ENCODE peak calls at places on chromosomes 4 and X, in ten cellular contexts. One of them, this sample, is unnamed.
A peak's percentile ranks its signal among the peaks of the same experiment; 100 is the strongest.

GRCh38 chr4:17497890-17498523 is 13.9 kb downstream of the QDPR start:
- DNase-seq in choroid plexus epithelial cell: peak; percentile 48
- DNase-seq in iris pigment epithelial cell: peak; percentile 35
- DNase-seq in naive B cell: no peak
- DNase-seq in IMR-90: peak; percentile 13
- DNase-seq in natural killer cell: no peak
- DNase-seq in amniotic stem cell: no peak
- DNase-seq in left lung: no peak
- DNase-seq in mucosa of gallbladder: no peak
- DNase-seq in CD8-positive, alpha-beta memory T cell: no peak
- DNase-seq in this sample: no peak

GRCh38 chr4:2867758-2868491 is 24.3 kb downstream of the ADD1 start:
- DNase-seq in choroid plexus epithelial cell: peak; percentile 56
- DNase-seq in iris pigment epithelial cell: peak; percentile 54
- DNase-seq in naive B cell: no peak
- DNase-seq in IMR-90: peak; percentile 47
- DNase-seq in natural killer cell: no peak
- DNase-seq in amniotic stem cell: no peak
- DNase-seq in left lung: no peak
- DNase-seq in mucosa of gallbladder: peak; percentile 47
- DNase-seq in CD8-positive, alpha-beta memory T cell: no peak
- DNase-seq in this sample: no peak

GRCh38 chrX:48472851-48473717 is 2.9 kb upstream of the FTSJ1 start:
- DNase-seq in choroid plexus epithelial cell: peak; percentile 23
- DNase-seq in iris pigment epithelial cell: no peak
- DNase-seq in naive B cell: no peak
- DNase-seq in IMR-90: no peak
- DNase-seq in natural killer cell: no peak
- DNase-seq in amniotic stem cell: no peak
- DNase-seq in left lung: no peak
- DNase-seq in mucosa of gallbladder: no peak
- DNase-seq in CD8-positive, alpha-beta memory T cell: no peak
- DNase-seq in this sample: no peak

GRCh38 chrX:111339212-111339611 is 68.9 kb upstream of the CAPN6 start:
- DNase-seq in choroid plexus epithelial cell: no peak
- DNase-seq in iris pigment epithelial cell: no peak
- DNase-seq in naive B cell: no peak
- DNase-seq in IMR-90: no peak
- DNase-seq in natural killer cell: no peak
- DNase-seq in amniotic stem cell: no peak
- DNase-seq in left lung: no peak
- DNase-seq in mucosa of gallbladder: no peak
- DNase-seq in CD8-positive, alpha-beta memory T cell: no peak
- DNase-seq in this sample: no peak

GRCh38 chr4:88779431-88779830 is 81.8 kb upstream of the NAP1L5 start:
- DNase-seq in choroid plexus epithelial cell: peak; percentile 64
- DNase-seq in iris pigment epithelial cell: peak; percentile 56
- DNase-seq in naive B cell: no peak
- DNase-seq in IMR-90: peak; percentile 23
- DNase-seq in natural killer cell: no peak
- DNase-seq in amniotic stem cell: no peak
- DNase-seq in left lung: no peak
- DNase-seq in mucosa of gallbladder: peak; percentile 27
- DNase-seq in CD8-positive, alpha-beta memory T cell: no peak
- DNase-seq in this sample: no peak

GRCh38 chrX:70132877-70133302 is 357 bp upstream of the IGBP1 start:
- DNase-seq in choroid plexus epithelial cell: no peak
- DNase-seq in iris pigment epithelial cell: no peak
- DNase-seq in naive B cell: no peak
- DNase-seq in IMR-90: peak; percentile 3
- DNase-seq in natural killer cell: no peak
- DNase-seq in amniotic stem cell: no peak
- DNase-seq in left lung: no peak
- DNase-seq in mucosa of gallbladder: no peak
- DNase-seq in CD8-positive, alpha-beta memory T cell: no peak
- DNase-seq in this sample: no peak

GRCh38 chr4:37928896-37929537 is 31.2 kb upstream of the PTTG2 start:
- DNase-seq in choroid plexus epithelial cell: no peak
- DNase-seq in iris pigment epithelial cell: peak; percentile 38
- DNase-seq in naive B cell: no peak
- DNase-seq in IMR-90: no peak
- DNase-seq in natural killer cell: no peak
- DNase-seq in amniotic stem cell: no peak
- DNase-seq in left lung: no peak
- DNase-seq in mucosa of gallbladder: no peak
- DNase-seq in CD8-positive, alpha-beta memory T cell: no peak
- DNase-seq in this sample: no peak

GRCh38 chrX:154485150-154486051 is 1.0 kb downstream of the UBL4A start:
- DNase-seq in choroid plexus epithelial cell: no peak
- DNase-seq in iris pigment epithelial cell: no peak
- DNase-seq in naive B cell: no peak
- DNase-seq in IMR-90: no peak
- DNase-seq in natural killer cell: no peak
- DNase-seq in amniotic stem cell: no peak
- DNase-seq in left lung: no peak
- DNase-seq in mucosa of gallbladder: no peak
- DNase-seq in CD8-positive, alpha-beta memory T cell: no peak
- DNase-seq in this sample: no peak

GRCh38 chrX:41384041-41384705 is 50.2 kb downstream of the DDX3X start:
- DNase-seq in choroid plexus epithelial cell: peak; percentile 86
- DNase-seq in iris pigment epithelial cell: peak; percentile 88
- DNase-seq in naive B cell: no peak
- DNase-seq in IMR-90: peak; percentile 86
- DNase-seq in natural killer cell: no peak
- DNase-seq in amniotic stem cell: no peak
- DNase-seq in left lung: peak; percentile 82
- DNase-seq in mucosa of gallbladder: peak; percentile 78
- DNase-seq in CD8-positive, alpha-beta memory T cell: peak; percentile 18
- DNase-seq in this sample: peak; percentile 35

GRCh38 chr4:52748432-52748831 is 2.8 kb downstream of the ERVMER34-1 start:
- DNase-seq in choroid plexus epithelial cell: no peak
- DNase-seq in iris pigment epithelial cell: no peak
- DNase-seq in naive B cell: no peak
- DNase-seq in IMR-90: no peak
- DNase-seq in natural killer cell: no peak
- DNase-seq in amniotic stem cell: no peak
- DNase-seq in left lung: no peak
- DNase-seq in mucosa of gallbladder: no peak
- DNase-seq in CD8-positive, alpha-beta memory T cell: no peak
- DNase-seq in this sample: no peak

GRCh38 chr4:42628740-42629139 is 28.2 kb downstream of the ATP8A1 start:
- DNase-seq in choroid plexus epithelial cell: no peak
- DNase-seq in iris pigment epithelial cell: no peak
- DNase-seq in naive B cell: no peak
- DNase-seq in IMR-90: no peak
- DNase-seq in natural killer cell: no peak
- DNase-seq in amniotic stem cell: no peak
- DNase-seq in left lung: no peak
- DNase-seq in mucosa of gallbladder: no peak
- DNase-seq in CD8-positive, alpha-beta memory T cell: no peak
- DNase-seq in this sample: no peak

GRCh38 chr4:172740434-172740833 is 428.2 kb upstream of the GALNT7 start:
- DNase-seq in choroid plexus epithelial cell: no peak
- DNase-seq in iris pigment epithelial cell: no peak
- DNase-seq in naive B cell: no peak
- DNase-seq in IMR-90: no peak
- DNase-seq in natural killer cell: no peak
- DNase-seq in amniotic stem cell: no peak
- DNase-seq in left lung: no peak
- DNase-seq in mucosa of gallbladder: no peak
- DNase-seq in CD8-positive, alpha-beta memory T cell: no peak
- DNase-seq in this sample: no peak

GRCh38 chrX:149909324-149910177 is 19.8 kb upstream of the HSFX4 start:
- DNase-seq in choroid plexus epithelial cell: no peak
- DNase-seq in iris pigment epithelial cell: no peak
- DNase-seq in naive B cell: no peak
- DNase-seq in IMR-90: no peak
- DNase-seq in natural killer cell: no peak
- DNase-seq in amniotic stem cell: no peak
- DNase-seq in left lung: no peak
- DNase-seq in mucosa of gallbladder: no peak
- DNase-seq in CD8-positive, alpha-beta memory T cell: no peak
- DNase-seq in this sample: no peak

GRCh38 chr4:1241936-1242505 is 6.9 kb downstream of the CTBP1 start:
- DNase-seq in choroid plexus epithelial cell: no peak
- DNase-seq in iris pigment epithelial cell: no peak
- DNase-seq in naive B cell: no peak
- DNase-seq in IMR-90: no peak
- DNase-seq in natural killer cell: peak; percentile 7
- DNase-seq in amniotic stem cell: no peak
- DNase-seq in left lung: peak; percentile 55
- DNase-seq in mucosa of gallbladder: no peak
- DNase-seq in CD8-positive, alpha-beta memory T cell: no peak
- DNase-seq in this sample: peak; percentile 40

GRCh38 chr4:93203708-93204107 is 624.8 kb upstream of the ATOH1 start:
- DNase-seq in choroid plexus epithelial cell: no peak
- DNase-seq in iris pigment epithelial cell: peak; percentile 3
- DNase-seq in naive B cell: no peak
- DNase-seq in IMR-90: peak; percentile 12
- DNase-seq in natural killer cell: no peak
- DNase-seq in amniotic stem cell: no peak
- DNase-seq in left lung: no peak
- DNase-seq in mucosa of gallbladder: no peak
- DNase-seq in CD8-positive, alpha-beta memory T cell: no peak
- DNase-seq in this sample: no peak

GRCh38 chr4:48746608-48747374 is 33.3 kb downstream of the FRYL start:
- DNase-seq in choroid plexus epithelial cell: no peak
- DNase-seq in iris pigment epithelial cell: no peak
- DNase-seq in naive B cell: no peak
- DNase-seq in IMR-90: no peak
- DNase-seq in natural killer cell: no peak
- DNase-seq in amniotic stem cell: no peak
- DNase-seq in left lung: no peak
- DNase-seq in mucosa of gallbladder: no peak
- DNase-seq in CD8-positive, alpha-beta memory T cell: no peak
- DNase-seq in this sample: no peak

GRCh38 chrX:45771114-45771513 is 570.4 kb upstream of the DIPK2B start:
- DNase-seq in choroid plexus epithelial cell: peak; percentile 78
- DNase-seq in iris pigment epithelial cell: peak; percentile 89
- DNase-seq in naive B cell: no peak
- DNase-seq in IMR-90: peak; percentile 96
- DNase-seq in natural killer cell: no peak
- DNase-seq in amniotic stem cell: peak; percentile 88
- DNase-seq in left lung: no peak
- DNase-seq in mucosa of gallbladder: no peak
- DNase-seq in CD8-positive, alpha-beta memory T cell: no peak
- DNase-seq in this sample: no peak

GRCh38 chr4:80231180-80231579 is 33.9 kb downstream of the PRDM8 start:
- DNase-seq in choroid plexus epithelial cell: no peak
- DNase-seq in iris pigment epithelial cell: no peak
- DNase-seq in naive B cell: no peak
- DNase-seq in IMR-90: no peak
- DNase-seq in natural killer cell: no peak
- DNase-seq in amniotic stem cell: no peak
- DNase-seq in left lung: no peak
- DNase-seq in mucosa of gallbladder: no peak
- DNase-seq in CD8-positive, alpha-beta memory T cell: no peak
- DNase-seq in this sample: no peak

GRCh38 chr4:56787380-56787779 is 34.1 kb downstream of the SPINK2 start:
- DNase-seq in choroid plexus epithelial cell: no peak
- DNase-seq in iris pigment epithelial cell: no peak
- DNase-seq in naive B cell: no peak
- DNase-seq in IMR-90: no peak
- DNase-seq in natural killer cell: no peak
- DNase-seq in amniotic stem cell: no peak
- DNase-seq in left lung: no peak
- DNase-seq in mucosa of gallbladder: no peak
- DNase-seq in CD8-positive, alpha-beta memory T cell: no peak
- DNase-seq in this sample: no peak

GRCh38 chrX:11386001-11386523 is 92.8 kb downstream of the AMELX start:
- DNase-seq in choroid plexus epithelial cell: peak; percentile 77
- DNase-seq in iris pigment epithelial cell: peak; percentile 76
- DNase-seq in naive B cell: no peak
- DNase-seq in IMR-90: peak; percentile 75
- DNase-seq in natural killer cell: no peak
- DNase-seq in amniotic stem cell: peak; percentile 21
- DNase-seq in left lung: no peak
- DNase-seq in mucosa of gallbladder: peak; percentile 24
- DNase-seq in CD8-positive, alpha-beta memory T cell: no peak
- DNase-seq in this sample: no peak

GRCh38 chr4:181569553-181569952 is 673.6 kb upstream of the TENM3 start:
- DNase-seq in choroid plexus epithelial cell: peak; percentile 75
- DNase-seq in iris pigment epithelial cell: peak; percentile 67
- DNase-seq in naive B cell: no peak
- DNase-seq in IMR-90: peak; percentile 65
- DNase-seq in natural killer cell: no peak
- DNase-seq in amniotic stem cell: peak; percentile 12
- DNase-seq in left lung: no peak
- DNase-seq in mucosa of gallbladder: no peak
- DNase-seq in CD8-positive, alpha-beta memory T cell: no peak
- DNase-seq in this sample: no peak